ENCODE peak calls at places on chromosomes 7 and 10, in ten cellular contexts. One of them, this sample, is unnamed.

GRCh38 chr10:52443419-52444388 is 129.6 kb downstream of the DKK1 start:
- DNase-seq in A172: peak
- DNase-seq in SW 1271: peak
- DNase-seq in activated CD8-positive, alpha-beta memory T cell treated with anti-CD3 and anti-CD28 coated beads for 24 hours: no peak
- DNase-seq in RPMI8226: no peak
- DNase-seq in Panc1: peak
- DNase-seq in LHCN-M2: peak
- DNase-seq in RWPE1: peak
- DNase-seq in effector CD8-positive, alpha-beta T cell: no peak
- DNase-seq in glomerular endothelial cell: peak
- DNase-seq in this sample: no peak

GRCh38 chr10:125151824-125152634 is 8.3 kb downstream of the CTBP2 start:
- DNase-seq in A172: no peak
- DNase-seq in SW 1271: no peak
- DNase-seq in activated CD8-positive, alpha-beta memory T cell treated with anti-CD3 and anti-CD28 coated beads for 24 hours: no peak
- DNase-seq in RPMI8226: peak
- DNase-seq in Panc1: no peak
- DNase-seq in LHCN-M2: no peak
- DNase-seq in RWPE1: no peak
- DNase-seq in effector CD8-positive, alpha-beta T cell: no peak
- DNase-seq in glomerular endothelial cell: no peak
- DNase-seq in this sample: no peak

GRCh38 chr7:87231715-87232114 is 12.2 kb upstream of the TMEM243 start:
- DNase-seq in A172: no peak
- DNase-seq in SW 1271: no peak
- DNase-seq in activated CD8-positive, alpha-beta memory T cell treated with anti-CD3 and anti-CD28 coated beads for 24 hours: no peak
- DNase-seq in RPMI8226: no peak
- DNase-seq in Panc1: no peak
- DNase-seq in LHCN-M2: no peak
- DNase-seq in RWPE1: no peak
- DNase-seq in effector CD8-positive, alpha-beta T cell: no peak
- DNase-seq in glomerular endothelial cell: no peak
- DNase-seq in this sample: no peak

GRCh38 chr10:59057350-59057749 is 119.1 kb upstream of the PHYHIPL start:
- DNase-seq in A172: no peak
- DNase-seq in SW 1271: no peak
- DNase-seq in activated CD8-positive, alpha-beta memory T cell treated with anti-CD3 and anti-CD28 coated beads for 24 hours: no peak
- DNase-seq in RPMI8226: no peak
- DNase-seq in Panc1: no peak
- DNase-seq in LHCN-M2: no peak
- DNase-seq in RWPE1: no peak
- DNase-seq in effector CD8-positive, alpha-beta T cell: no peak
- DNase-seq in glomerular endothelial cell: no peak
- DNase-seq in this sample: no peak

GRCh38 chr7:16528520-16528919 is 1.9 kb downstream of the LRRC72 start:
- DNase-seq in A172: no peak
- DNase-seq in SW 1271: no peak
- DNase-seq in activated CD8-positive, alpha-beta memory T cell treated with anti-CD3 and anti-CD28 coated beads for 24 hours: no peak
- DNase-seq in RPMI8226: no peak
- DNase-seq in Panc1: no peak
- DNase-seq in LHCN-M2: peak
- DNase-seq in RWPE1: no peak
- DNase-seq in effector CD8-positive, alpha-beta T cell: no peak
- DNase-seq in glomerular endothelial cell: peak
- DNase-seq in this sample: no peak

GRCh38 chr10:110918633-110919348 is at the start of gene BBIP1:
- DNase-seq in A172: peak
- DNase-seq in SW 1271: peak
- DNase-seq in activated CD8-positive, alpha-beta memory T cell treated with anti-CD3 and anti-CD28 coated beads for 24 hours: peak
- DNase-seq in RPMI8226: peak
- DNase-seq in Panc1: peak
- DNase-seq in LHCN-M2: peak
- DNase-seq in RWPE1: peak
- DNase-seq in effector CD8-positive, alpha-beta T cell: no peak
- DNase-seq in glomerular endothelial cell: peak
- DNase-seq in this sample: peak

GRCh38 chr10:100999742-101000601 is at the start of gene LZTS2:
- DNase-seq in A172: peak
- DNase-seq in SW 1271: no peak
- DNase-seq in activated CD8-positive, alpha-beta memory T cell treated with anti-CD3 and anti-CD28 coated beads for 24 hours: no peak
- DNase-seq in RPMI8226: no peak
- DNase-seq in Panc1: no peak
- DNase-seq in LHCN-M2: peak
- DNase-seq in RWPE1: no peak
- DNase-seq in effector CD8-positive, alpha-beta T cell: no peak
- DNase-seq in glomerular endothelial cell: no peak
- DNase-seq in this sample: no peak

GRCh38 chr10:71316081-71316785 is 2.8 kb upstream of the SLC29A3 start:
- DNase-seq in A172: no peak
- DNase-seq in SW 1271: no peak
- DNase-seq in activated CD8-positive, alpha-beta memory T cell treated with anti-CD3 and anti-CD28 coated beads for 24 hours: no peak
- DNase-seq in RPMI8226: peak
- DNase-seq in Panc1: no peak
- DNase-seq in LHCN-M2: no peak
- DNase-seq in RWPE1: no peak
- DNase-seq in effector CD8-positive, alpha-beta T cell: no peak
- DNase-seq in glomerular endothelial cell: no peak
- DNase-seq in this sample: no peak

GRCh38 chr7:94354950-94355349 is 39.7 kb upstream of the COL1A2 start:
- DNase-seq in A172: no peak
- DNase-seq in SW 1271: no peak
- DNase-seq in activated CD8-positive, alpha-beta memory T cell treated with anti-CD3 and anti-CD28 coated beads for 24 hours: no peak
- DNase-seq in RPMI8226: no peak
- DNase-seq in Panc1: no peak
- DNase-seq in LHCN-M2: no peak
- DNase-seq in RWPE1: no peak
- DNase-seq in effector CD8-positive, alpha-beta T cell: no peak
- DNase-seq in glomerular endothelial cell: no peak
- DNase-seq in this sample: no peak

GRCh38 chr7:23353172-23353571 is 54.0 kb downstream of the MALSU1 start:
- DNase-seq in A172: no peak
- DNase-seq in SW 1271: no peak
- DNase-seq in activated CD8-positive, alpha-beta memory T cell treated with anti-CD3 and anti-CD28 coated beads for 24 hours: no peak
- DNase-seq in RPMI8226: no peak
- DNase-seq in Panc1: no peak
- DNase-seq in LHCN-M2: no peak
- DNase-seq in RWPE1: no peak
- DNase-seq in effector CD8-positive, alpha-beta T cell: no peak
- DNase-seq in glomerular endothelial cell: no peak
- DNase-seq in this sample: no peak

GRCh38 chr10:132648871-132649528 is 111.4 kb downstream of the INPP5A start:
- DNase-seq in A172: no peak
- DNase-seq in SW 1271: no peak
- DNase-seq in activated CD8-positive, alpha-beta memory T cell treated with anti-CD3 and anti-CD28 coated beads for 24 hours: no peak
- DNase-seq in RPMI8226: no peak
- DNase-seq in Panc1: no peak
- DNase-seq in LHCN-M2: no peak
- DNase-seq in RWPE1: no peak
- DNase-seq in effector CD8-positive, alpha-beta T cell: no peak
- DNase-seq in glomerular endothelial cell: no peak
- DNase-seq in this sample: no peak

GRCh38 chr10:101525848-101526247 is 62.2 kb downstream of the POLL start:
- DNase-seq in A172: no peak
- DNase-seq in SW 1271: no peak
- DNase-seq in activated CD8-positive, alpha-beta memory T cell treated with anti-CD3 and anti-CD28 coated beads for 24 hours: no peak
- DNase-seq in RPMI8226: no peak
- DNase-seq in Panc1: no peak
- DNase-seq in LHCN-M2: no peak
- DNase-seq in RWPE1: no peak
- DNase-seq in effector CD8-positive, alpha-beta T cell: no peak
- DNase-seq in glomerular endothelial cell: no peak
- DNase-seq in this sample: no peak

GRCh38 chr7:84258628-84259027 is 64.0 kb upstream of the SEMA3A start:
- DNase-seq in A172: peak
- DNase-seq in SW 1271: no peak
- DNase-seq in activated CD8-positive, alpha-beta memory T cell treated with anti-CD3 and anti-CD28 coated beads for 24 hours: no peak
- DNase-seq in RPMI8226: no peak
- DNase-seq in Panc1: no peak
- DNase-seq in LHCN-M2: peak
- DNase-seq in RWPE1: no peak
- DNase-seq in effector CD8-positive, alpha-beta T cell: no peak
- DNase-seq in glomerular endothelial cell: no peak
- DNase-seq in this sample: no peak

GRCh38 chr7:37141742-37142141 is 306.9 kb downstream of the ELMO1 start:
- DNase-seq in A172: no peak
- DNase-seq in SW 1271: no peak
- DNase-seq in activated CD8-positive, alpha-beta memory T cell treated with anti-CD3 and anti-CD28 coated beads for 24 hours: no peak
- DNase-seq in RPMI8226: no peak
- DNase-seq in Panc1: no peak
- DNase-seq in LHCN-M2: peak
- DNase-seq in RWPE1: no peak
- DNase-seq in effector CD8-positive, alpha-beta T cell: no peak
- DNase-seq in glomerular endothelial cell: no peak
- DNase-seq in this sample: no peak

GRCh38 chr10:119049777-119050176 is 20.3 kb downstream of the NANOS1 start:
- DNase-seq in A172: no peak
- DNase-seq in SW 1271: no peak
- DNase-seq in activated CD8-positive, alpha-beta memory T cell treated with anti-CD3 and anti-CD28 coated beads for 24 hours: no peak
- DNase-seq in RPMI8226: no peak
- DNase-seq in Panc1: no peak
- DNase-seq in LHCN-M2: no peak
- DNase-seq in RWPE1: no peak
- DNase-seq in effector CD8-positive, alpha-beta T cell: no peak
- DNase-seq in glomerular endothelial cell: no peak
- DNase-seq in this sample: no peak

GRCh38 chr10:112934193-112934592 is 15.9 kb upstream of the TCF7L2 start:
- DNase-seq in A172: no peak
- DNase-seq in SW 1271: no peak
- DNase-seq in activated CD8-positive, alpha-beta memory T cell treated with anti-CD3 and anti-CD28 coated beads for 24 hours: no peak
- DNase-seq in RPMI8226: no peak
- DNase-seq in Panc1: no peak
- DNase-seq in LHCN-M2: no peak
- DNase-seq in RWPE1: no peak
- DNase-seq in effector CD8-positive, alpha-beta T cell: no peak
- DNase-seq in glomerular endothelial cell: no peak
- DNase-seq in this sample: no peak

GRCh38 chr10:22986771-22987542 is 59.1 kb downstream of the ARMC3 start:
- DNase-seq in A172: peak
- DNase-seq in SW 1271: peak
- DNase-seq in activated CD8-positive, alpha-beta memory T cell treated with anti-CD3 and anti-CD28 coated beads for 24 hours: no peak
- DNase-seq in RPMI8226: peak
- DNase-seq in Panc1: no peak
- DNase-seq in LHCN-M2: peak
- DNase-seq in RWPE1: peak
- DNase-seq in effector CD8-positive, alpha-beta T cell: no peak
- DNase-seq in glomerular endothelial cell: peak
- DNase-seq in this sample: peak

GRCh38 chr10:3106908-3107425 is 39.6 kb downstream of the PFKP start:
- DNase-seq in A172: no peak
- DNase-seq in SW 1271: no peak
- DNase-seq in activated CD8-positive, alpha-beta memory T cell treated with anti-CD3 and anti-CD28 coated beads for 24 hours: no peak
- DNase-seq in RPMI8226: no peak
- DNase-seq in Panc1: no peak
- DNase-seq in LHCN-M2: no peak
- DNase-seq in RWPE1: no peak
- DNase-seq in effector CD8-positive, alpha-beta T cell: no peak
- DNase-seq in glomerular endothelial cell: no peak
- DNase-seq in this sample: no peak

GRCh38 chr7:28028471-28028870 is 152.1 kb downstream of the JAZF1 start:
- DNase-seq in A172: no peak
- DNase-seq in SW 1271: no peak
- DNase-seq in activated CD8-positive, alpha-beta memory T cell treated with anti-CD3 and anti-CD28 coated beads for 24 hours: no peak
- DNase-seq in RPMI8226: no peak
- DNase-seq in Panc1: no peak
- DNase-seq in LHCN-M2: no peak
- DNase-seq in RWPE1: no peak
- DNase-seq in effector CD8-positive, alpha-beta T cell: no peak
- DNase-seq in glomerular endothelial cell: no peak
- DNase-seq in this sample: no peak